ENCODE peak calls at places on chromosomes 16 and 17, in four cellular contexts. One of them, this sample, is unnamed.

GRCh38 chr17:29826045-29826692 is 103.9 kb downstream of the SSH2 start:
- DNase-seq in HEK293T: no peak
- DNase-seq in HepG2: no peak
- DNase-seq in K562: no peak
- DNase-seq in this sample: no peak

GRCh38 chr17:40545660-40546059 is 19.6 kb downstream of the CCR7 start:
- DNase-seq in HEK293T: no peak
- DNase-seq in HepG2: no peak
- DNase-seq in K562: no peak
- DNase-seq in this sample: peak

GRCh38 chr17:27456681-27457404 is 595 bp downstream of the KSR1 start:
- DNase-seq in HEK293T: no peak
- DNase-seq in HepG2: no peak
- DNase-seq in K562: no peak
- DNase-seq in this sample: peak

GRCh38 chr16:88441460-88441859 is 11.6 kb upstream of the ZFPM1 start:
- DNase-seq in HEK293T: no peak
- DNase-seq in HepG2: no peak
- DNase-seq in K562: no peak
- DNase-seq in this sample: no peak

GRCh38 chr17:42459256-42459982 is 741 bp downstream of the ATP6V0A1 start:
- DNase-seq in HEK293T: peak
- DNase-seq in HepG2: peak
- DNase-seq in K562: peak
- DNase-seq in this sample: peak

GRCh38 chr16:89700649-89701424 is 668 bp downstream of the SPATA2L start:
- DNase-seq in HEK293T: peak
- DNase-seq in HepG2: peak
- DNase-seq in K562: peak
- DNase-seq in this sample: peak

GRCh38 chr17:77410470-77410869 is 269.7 kb downstream of the SEC14L1 start:
- DNase-seq in HEK293T: no peak
- DNase-seq in HepG2: no peak
- DNase-seq in K562: no peak
- DNase-seq in this sample: no peak

GRCh38 chr17:5644065-5644464 is 59.8 kb upstream of the NLRP1 start:
- DNase-seq in HEK293T: no peak
- DNase-seq in HepG2: no peak
- DNase-seq in K562: no peak
- DNase-seq in this sample: no peak

GRCh38 chr16:73064227-73064995 is 16.5 kb upstream of the ZFHX3 start:
- DNase-seq in HEK293T: no peak
- DNase-seq in HepG2: no peak
- DNase-seq in K562: peak
- DNase-seq in this sample: peak

GRCh38 chr17:46971647-46972300 is 7.3 kb downstream of the RPRML start:
- DNase-seq in HEK293T: no peak
- DNase-seq in HepG2: no peak
- DNase-seq in K562: no peak
- DNase-seq in this sample: no peak

GRCh38 chr17:8073627-8074485 is 13.7 kb downstream of the ALOX12B start:
- DNase-seq in HEK293T: peak
- DNase-seq in HepG2: peak
- DNase-seq in K562: peak
- DNase-seq in this sample: peak

GRCh38 chr17:32226881-32227280 is 38.8 kb upstream of the RHBDL3 start:
- DNase-seq in HEK293T: no peak
- DNase-seq in HepG2: no peak
- DNase-seq in K562: no peak
- DNase-seq in this sample: no peak

GRCh38 chr17:70261170-70261569 is 91.8 kb downstream of the KCNJ2 start:
- DNase-seq in HEK293T: no peak
- DNase-seq in HepG2: no peak
- DNase-seq in K562: no peak
- DNase-seq in this sample: no peak

GRCh38 chr17:41739661-41740352 is 5.4 kb upstream of the HAP1 start:
- DNase-seq in HEK293T: no peak
- DNase-seq in HepG2: peak
- DNase-seq in K562: no peak
- DNase-seq in this sample: no peak

GRCh38 chr17:65190467-65191095 is 53.4 kb downstream of the RGS9 start:
- DNase-seq in HEK293T: no peak
- DNase-seq in HepG2: no peak
- DNase-seq in K562: no peak
- DNase-seq in this sample: no peak

GRCh38 chr16:80899804-80900592 is 95.6 kb upstream of the CDYL2 start:
- DNase-seq in HEK293T: no peak
- DNase-seq in HepG2: peak
- DNase-seq in K562: peak
- DNase-seq in this sample: no peak

GRCh38 chr17:34306466-34306865 is 12.8 kb upstream of the CCL8 start:
- DNase-seq in HEK293T: no peak
- DNase-seq in HepG2: no peak
- DNase-seq in K562: peak
- DNase-seq in this sample: peak

DNA sequence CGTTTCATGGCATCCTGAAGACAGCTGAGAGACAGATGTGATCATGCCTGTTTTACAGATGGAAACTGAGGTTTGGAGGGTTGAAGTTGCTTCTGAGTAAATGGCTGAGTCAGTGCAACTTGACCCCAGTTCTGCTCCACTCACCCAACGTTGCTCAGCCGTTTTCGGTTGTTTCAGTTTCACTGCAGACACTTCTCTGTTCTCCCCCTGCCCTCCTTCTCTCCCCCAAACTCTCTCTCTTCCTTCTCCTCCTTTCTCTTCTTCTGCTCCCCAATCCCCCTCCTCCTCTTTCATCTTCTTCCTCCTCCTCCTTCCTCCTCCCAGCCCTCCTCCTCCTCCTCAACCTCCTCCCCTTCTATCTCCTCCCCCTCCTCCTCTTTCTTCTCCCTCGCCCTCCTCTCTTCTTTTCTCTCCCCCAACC is 9.4 kb upstream of the CEP20 start:
- DNase-seq in HEK293T: no peak
- DNase-seq in HepG2: no peak
- DNase-seq in K562: no peak
- DNase-seq in this sample: no peak
- TF ChIP-seq ELF4 in HEK293T: no peak
- TF ChIP-seq ELF4 in HepG2: no peak
- TF ChIP-seq ELF4 in K562: peak
- TF ChIP-seq ELF4 in this sample: no peak

GRCh38 chr16:1338119-1338730 is 4.8 kb downstream of the BAIAP3 start:
- DNase-seq in HEK293T: no peak
- DNase-seq in HepG2: peak
- DNase-seq in K562: peak
- DNase-seq in this sample: peak
- TF ChIP-seq ELF4 in HEK293T: no peak
- TF ChIP-seq ELF4 in HepG2: no peak
- TF ChIP-seq ELF4 in K562: no peak
- TF ChIP-seq ELF4 in this sample: no peak

DNA sequence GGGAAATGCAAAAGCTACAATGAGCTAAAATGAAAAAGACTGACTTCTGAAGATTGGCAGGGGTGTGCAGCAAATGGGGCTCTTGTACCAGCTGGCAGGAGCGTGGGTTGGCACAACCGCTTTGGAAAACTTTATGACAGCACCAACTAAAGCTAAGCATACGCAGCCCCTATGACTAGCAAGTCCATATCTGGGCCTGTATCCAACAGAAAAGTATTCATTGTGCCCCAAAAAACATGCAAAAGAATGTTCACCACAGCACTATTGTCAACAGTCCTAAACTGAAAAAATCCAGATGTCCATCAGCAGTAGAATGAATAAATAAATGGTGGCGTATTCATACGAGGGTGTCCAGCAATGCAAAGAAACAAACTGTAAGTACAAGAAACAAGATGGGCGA is 22.6 kb upstream of the ITGA3 start:
- DNase-seq in HEK293T: no peak
- DNase-seq in HepG2: no peak
- DNase-seq in K562: no peak
- DNase-seq in this sample: no peak
- TF ChIP-seq ELF4 in HEK293T: no peak
- TF ChIP-seq ELF4 in HepG2: no peak
- TF ChIP-seq ELF4 in K562: no peak
- TF ChIP-seq ELF4 in this sample: no peak

GRCh38 chr17:48582750-48583069 is 4.6 kb upstream of the HOXB4 start:
- DNase-seq in HEK293T: no peak
- DNase-seq in HepG2: no peak
- DNase-seq in K562: no peak
- DNase-seq in this sample: no peak
- TF ChIP-seq ELF4 in HEK293T: no peak
- TF ChIP-seq ELF4 in HepG2: no peak
- TF ChIP-seq ELF4 in K562: no peak
- TF ChIP-seq ELF4 in this sample: no peak

This sample was measured in WTC11.